ENCODE peak calls at places on chromosomes 2 and 18, in four cellular contexts. Y is ovary, H is spleen, K is A549. O is an unnamed sample. For H3K4me1, the result is how much of the 10 kb centered on the place peaks cover.

GRCh38 chr2:50221106-50221505 is 810.8 kb downstream of the NRXN1 start:
- DNase-seq in K (no peak), H (no peak), Y (no peak), O (no peak)

GRCh38 chr2:72150157-72150960 is 2.7 kb upstream of the CYP26B1 start:
- DNase-seq in K (peak), H (peak), Y (peak), O (peak)

GRCh38 chr2:228657807-228658402 is 476.4 kb upstream of the SPHKAP start:
- DNase-seq in Y (no peak), K (peak), H (no peak), O (no peak)

GRCh38 chr2:21395366-21395765 is 271.6 kb downstream of the TDRD15 start:
- DNase-seq in H (no peak), K (peak), Y (no peak), O (no peak)

GRCh38 chr18:25231327-25231691 is 120.7 kb downstream of the ZNF521 start:
- DNase-seq in H (no peak), Y (peak), K (no peak), O (no peak)

GRCh38 chr2:25545899-25546298 is 127.5 kb downstream of the DTNB start:
- DNase-seq in H (no peak), K (no peak), Y (no peak), O (no peak)

GRCh38 chr2:39240758-39241157 is 3.0 kb downstream of the CDKL4 start:
- DNase-seq in Y (no peak), K (no peak), H (no peak), O (no peak)

GRCh38 chr2:21381421-21381820 is 257.7 kb downstream of the TDRD15 start:
- DNase-seq in H (no peak), K (no peak), Y (no peak), O (no peak)

GRCh38 chr2:79580175-79580574 is 67.3 kb downstream of the CTNNA2 start:
- DNase-seq in H (no peak), K (peak), Y (no peak), O (no peak)

GRCh38 chr2:60719331-60719730 is 36.7 kb upstream of the PAPOLG start:
- DNase-seq in Y (no peak), K (no peak), H (no peak), O (no peak)

GRCh38 chr2:9844581-9844980 is 1.3 kb downstream of the TAF1B start:
- DNase-seq in H (no peak), Y (no peak), K (no peak), O (no peak)

GRCh38 chr18:474416-474815 is 26.1 kb downstream of the COLEC12 start:
- DNase-seq in H (no peak), K (no peak), Y (no peak), O (no peak)

GRCh38 chr2:190182071-190182524 is 119.6 kb upstream of the MSTN start:
- DNase-seq in H (no peak), Y (no peak), K (no peak), O (no peak)

GRCh38 chr2:205585451-205586045 is 96.8 kb upstream of the NRP2 start:
- DNase-seq in K (no peak), Y (no peak), H (no peak), O (no peak)

GRCh38 chr2:192593561-192593960 is 398.8 kb upstream of the TMEFF2 start:
- DNase-seq in H (no peak), Y (no peak), K (no peak), O (no peak)

GRCh38 chr18:56748698-56749268 is 97.6 kb downstream of the WDR7 start:
- DNase-seq in K (peak), Y (no peak), H (no peak), O (no peak)

GRCh38 chr2:231611273-231612198 is 18.9 kb downstream of the TEX44 start:
- DNase-seq in Y (peak), K (peak), H (no peak), O (peak)

GRCh38 chr18:30271716-30272115 is 770.8 kb downstream of the DSC3 start:
- DNase-seq in K (no peak), Y (no peak), H (no peak), O (no peak)

GRCh38 chr2:195575879-195576391 is 81.1 kb upstream of the SLC39A10 start:
- DNase-seq in K (peak), Y (no peak), H (peak), O (no peak)

GRCh38 chr2:88016948-88017779 is 817 bp upstream of the RNU2-63P start:
- DNase-seq in H (peak), Y (no peak), K (peak), O (no peak)

GRCh38 chr2:196613302-196613701 is 26.2 kb upstream of the CCDC150 start:
- DNase-seq in K (no peak), Y (no peak), H (no peak), O (no peak)

GRCh38 chr18:55575066-55575465 is 12.9 kb downstream of the TCF4 start:
- DNase-seq in K (no peak), Y (no peak), H (no peak), O (no peak)

GRCh38 chr18:50410894-50411293 is 36.0 kb downstream of the SKA1 start:
- DNase-seq in Y (no peak), K (no peak), H (no peak), O (no peak)

GRCh38 chr18:50410008-50410407 is 35.2 kb downstream of the SKA1 start:
- DNase-seq in Y (no peak), H (no peak), K (no peak), O (no peak)

GRCh38 chr18:50401888-50402287 is 27.0 kb downstream of the SKA1 start:
- DNase-seq in H (no peak), K (no peak), Y (peak), O (no peak)

GRCh38 chr18:50401334-50401733 is 26.5 kb downstream of the SKA1 start:
- DNase-seq in H (no peak), Y (no peak), K (no peak), O (no peak)

DNA sequence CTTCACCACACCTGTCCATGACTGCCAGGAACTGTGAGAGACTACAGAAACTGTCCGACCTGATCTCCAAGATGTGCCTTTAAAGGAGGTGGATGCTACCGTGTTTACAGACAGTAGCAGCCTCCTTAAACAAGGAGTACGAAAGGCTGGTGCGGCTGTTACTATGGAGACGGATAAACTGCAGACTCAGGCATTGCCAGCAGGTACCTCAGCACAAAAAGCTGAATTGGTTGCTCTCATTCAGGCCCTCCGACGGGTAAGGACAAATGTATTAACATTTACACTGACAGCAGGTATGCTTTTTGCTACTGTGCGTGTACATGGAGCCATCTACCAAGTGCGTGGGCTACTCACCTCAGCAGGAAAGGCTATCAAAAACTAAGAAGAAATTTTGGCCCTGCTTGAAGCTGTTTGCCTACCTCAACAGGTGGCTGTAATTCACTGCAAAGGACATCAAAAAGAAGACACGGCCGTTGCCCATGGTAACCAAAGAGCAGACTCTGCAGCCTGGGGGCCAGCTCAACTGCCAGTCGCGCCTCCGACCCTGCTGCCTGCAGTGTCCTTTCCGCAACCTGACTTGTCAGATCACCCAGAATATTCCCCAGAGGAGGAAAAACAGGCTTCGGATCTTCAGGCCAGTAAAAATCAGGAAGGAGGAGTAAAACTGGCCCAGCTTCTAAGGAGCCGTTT is 30.9 kb downstream of the SKA1 start:
- DNase-seq in Y (no peak), K (no peak), H (no peak), O (no peak)
- H3K4me1 ChIP-seq in Y (under half), K (under half), H (under half), O (under half)

DNA sequence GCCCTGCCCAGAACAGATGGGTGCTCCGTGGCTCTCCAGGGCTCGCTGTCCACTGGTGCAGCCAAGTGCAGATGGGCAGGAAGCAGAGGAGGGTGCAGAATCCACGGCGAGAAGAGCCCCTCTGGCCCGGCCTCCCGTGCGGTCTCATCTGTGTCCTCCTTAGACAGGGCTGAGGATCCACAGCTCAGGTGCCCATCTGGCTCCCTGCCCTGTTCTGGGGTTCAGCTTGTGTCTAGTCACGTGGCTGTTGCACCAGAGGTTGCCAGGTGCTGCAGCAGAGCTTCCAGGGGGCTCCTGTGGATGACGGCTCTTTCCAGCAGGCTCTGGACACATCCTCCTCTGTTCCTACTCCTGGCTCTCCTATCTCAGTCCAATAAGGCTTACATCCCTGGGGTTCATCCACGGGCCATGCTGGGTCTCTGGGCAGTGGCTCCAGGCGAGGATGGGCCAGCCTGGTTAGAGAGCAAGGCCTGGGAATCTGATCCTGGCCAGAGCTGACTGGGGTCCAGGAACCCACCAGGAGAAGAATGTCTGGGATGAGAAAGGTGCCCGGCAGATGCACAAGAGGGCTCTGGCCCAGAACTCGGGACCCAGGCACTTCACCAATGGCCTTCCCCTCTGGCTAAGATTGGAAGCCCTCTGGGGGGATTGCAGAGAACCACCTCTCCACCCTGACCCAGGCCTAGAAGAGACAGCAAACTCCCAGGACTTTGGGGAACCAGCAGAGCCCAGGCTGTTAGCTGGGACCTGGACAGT is 116.3 kb upstream of the ID2 start:
- DNase-seq in Y (peak), K (no peak), H (peak), O (peak)
- TF ChIP-seq POLR2A in Y (no peak), K (no peak), H (no peak), O (no peak)

DNA sequence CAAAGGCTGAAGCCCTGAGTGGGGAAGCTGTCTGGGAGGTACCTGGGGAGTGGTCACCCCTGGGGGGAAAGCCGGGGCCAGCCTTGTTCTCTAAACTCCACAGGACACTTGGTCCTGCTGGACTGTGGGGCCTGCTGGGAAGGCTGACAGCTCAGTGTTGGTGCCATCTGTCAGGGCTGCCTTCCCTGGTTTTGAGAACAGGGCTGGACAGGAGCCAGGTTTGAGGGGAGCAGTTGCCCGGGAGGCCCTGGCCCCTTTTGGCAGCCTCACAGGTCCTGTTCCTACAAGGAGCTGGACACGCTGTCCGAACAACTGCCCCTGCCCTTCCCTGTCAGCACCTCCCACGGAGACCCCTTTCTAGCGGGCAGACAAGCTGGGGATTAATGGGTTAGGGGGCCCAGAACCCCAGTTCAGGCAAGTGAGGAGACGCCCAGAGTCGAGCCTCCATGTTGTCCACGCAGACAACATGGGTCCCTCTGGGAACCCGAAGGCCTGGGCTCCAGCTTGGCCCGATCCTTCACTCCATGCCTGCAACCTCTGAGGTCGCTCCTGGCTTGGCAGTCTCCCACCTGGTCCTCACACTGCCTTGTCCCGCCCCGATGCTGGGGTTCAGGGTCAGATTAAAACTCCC is 40.8 kb downstream of the ATOH8 start:
- DNase-seq in Y (peak), K (no peak), H (peak), O (no peak)
- H3K4me1 ChIP-seq in Y (under half), K (under half), H (under half), O (half or more)

GRCh38 chr2:217756375-217757107 is 246.3 kb downstream of the TNS1 start:
- DNase-seq in Y (peak), K (peak), H (peak), O (peak)
- TF ChIP-seq POLR2A in Y (no peak), K (no peak), H (no peak), O (no peak)

GRCh38 chr2:41937464-41937861 is 110.4 kb upstream of the PKDCC start:
- DNase-seq in Y (no peak), H (no peak), K (no peak), O (no peak)
- H3K4me1 ChIP-seq in Y (under half), H (under half), K (half or more), O (under half)

GRCh38 chr2:156852210-156852609 is 405.3 kb upstream of the GALNT5 start:
- DNase-seq in H (no peak), K (no peak), Y (no peak), O (no peak)

DNA sequence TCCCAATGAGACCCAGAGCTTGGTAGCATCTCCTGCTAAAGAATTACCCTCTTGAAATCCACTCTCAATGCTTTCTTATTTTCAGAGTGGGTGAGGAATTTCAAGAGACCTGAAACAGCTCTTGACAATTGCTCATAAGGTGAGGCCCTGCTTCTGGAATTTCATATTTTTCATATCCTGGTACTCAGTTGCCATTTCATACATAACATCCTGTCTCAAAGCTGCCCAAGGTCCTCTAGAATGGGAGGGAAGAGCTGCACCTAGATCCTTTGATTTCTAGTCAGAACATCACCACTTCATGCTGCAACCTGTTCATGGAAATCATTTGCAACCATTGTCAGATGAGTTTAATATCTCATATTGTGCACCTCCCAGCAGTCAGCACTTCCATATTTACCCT is 404.8 kb upstream of the GALNT5 start:
- DNase-seq in K (no peak), H (no peak), Y (no peak), O (no peak)
- TF ChIP-seq POLR2A in K (no peak), H (no peak), Y (no peak), O (no peak)

DNA sequence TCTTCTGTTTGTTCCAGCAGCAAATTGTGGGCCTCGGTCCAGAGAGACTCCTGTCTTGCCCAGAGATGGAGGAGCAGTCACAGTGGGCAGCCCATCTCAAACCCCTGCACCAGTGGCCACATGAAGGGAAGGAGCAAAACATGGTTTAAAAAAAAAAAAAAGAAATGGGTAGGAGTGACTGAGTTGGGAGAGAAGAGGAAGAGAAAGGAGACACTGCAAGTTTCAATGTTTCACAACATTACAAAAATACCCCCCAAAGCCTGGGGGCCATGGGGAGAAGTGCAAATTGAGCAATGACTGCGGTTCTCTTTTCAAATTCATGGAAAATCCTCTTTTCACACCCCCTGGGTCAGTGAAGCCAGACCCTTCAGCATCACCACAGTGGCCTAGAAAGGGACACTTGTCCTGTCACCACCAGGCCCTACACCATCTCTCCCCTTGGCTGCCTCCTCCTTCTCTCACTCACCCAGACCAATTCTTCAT is 117.1 kb downstream of the ZFP36L2 start:
- DNase-seq in Y (no peak), K (no peak), H (no peak), O (peak)
- H3K4me1 ChIP-seq in Y (under half), K (under half), H (half or more), O (under half)

O was measured in suprapubic skin.